ENCODE peak calls at places on chromosome 18, in seven cellular contexts. One of them, this sample, is unnamed.

GRCh38 chr18:50194623-50195532 is at the start of gene MYO5B:
- DNase-seq in H9: peak; percentile 73
- DNase-seq in IMR-90: no peak
- DNase-seq in mesendoderm: peak; percentile 64
- DNase-seq in neuronal stem cell: peak; percentile 58
- DNase-seq in mesenchymal stem cell: no peak
- DNase-seq in H1: peak; percentile 86
- DNase-seq in this sample: peak; percentile 73

GRCh38 chr18:68449292-68449691 is 265.6 kb downstream of the TMX3 start:
- DNase-seq in H9: no peak
- DNase-seq in IMR-90: peak; percentile 86
- DNase-seq in mesendoderm: no peak
- DNase-seq in neuronal stem cell: no peak
- DNase-seq in mesenchymal stem cell: peak; percentile 88
- DNase-seq in H1: no peak
- DNase-seq in this sample: peak; percentile 69

GRCh38 chr18:63440219-63440618 is 17.9 kb upstream of the VPS4B start:
- DNase-seq in H9: no peak
- DNase-seq in IMR-90: peak; percentile 11
- DNase-seq in mesendoderm: no peak
- DNase-seq in neuronal stem cell: no peak
- DNase-seq in mesenchymal stem cell: no peak
- DNase-seq in H1: no peak
- DNase-seq in this sample: no peak

GRCh38 chr18:43650423-43650822 is 373.1 kb upstream of the SYT4 start:
- DNase-seq in H9: no peak
- DNase-seq in IMR-90: no peak
- DNase-seq in mesendoderm: no peak
- DNase-seq in neuronal stem cell: no peak
- DNase-seq in mesenchymal stem cell: no peak
- DNase-seq in H1: no peak
- DNase-seq in this sample: no peak

GRCh38 chr18:48037481-48038271 is 107.2 kb upstream of the SMAD2 start:
- DNase-seq in H9: peak; percentile 69
- DNase-seq in IMR-90: no peak
- DNase-seq in mesendoderm: peak; percentile 49
- DNase-seq in neuronal stem cell: no peak
- DNase-seq in mesenchymal stem cell: no peak
- DNase-seq in H1: peak; percentile 69
- DNase-seq in this sample: no peak

GRCh38 chr18:54260376-54261072 is 8.8 kb upstream of the POLI start:
- DNase-seq in H9: no peak
- DNase-seq in IMR-90: no peak
- DNase-seq in mesendoderm: no peak
- DNase-seq in neuronal stem cell: no peak
- DNase-seq in mesenchymal stem cell: no peak
- DNase-seq in H1: no peak
- DNase-seq in this sample: peak; percentile 92

GRCh38 chr18:48530399-48531081 is 8.3 kb upstream of the CTIF start:
- DNase-seq in H9: peak; percentile 12
- DNase-seq in IMR-90: no peak
- DNase-seq in mesendoderm: no peak
- DNase-seq in neuronal stem cell: no peak
- DNase-seq in mesenchymal stem cell: no peak
- DNase-seq in H1: no peak
- DNase-seq in this sample: no peak

GRCh38 chr18:26649193-26649543 is 100.8 kb upstream of the KCTD1 start:
- DNase-seq in H9: no peak
- DNase-seq in IMR-90: no peak
- DNase-seq in mesendoderm: peak; percentile 92
- DNase-seq in neuronal stem cell: no peak
- DNase-seq in mesenchymal stem cell: peak; percentile 32
- DNase-seq in H1: no peak
- DNase-seq in this sample: no peak

GRCh38 chr18:22564036-22564435 is 146.3 kb upstream of the CTAGE1 start:
- DNase-seq in H9: no peak
- DNase-seq in IMR-90: peak; percentile 71
- DNase-seq in mesendoderm: no peak
- DNase-seq in neuronal stem cell: no peak
- DNase-seq in mesenchymal stem cell: no peak
- DNase-seq in H1: no peak
- DNase-seq in this sample: no peak

GRCh38 chr18:48263913-48264506 is 145.2 kb downstream of the ZBTB7C start:
- DNase-seq in H9: no peak
- DNase-seq in IMR-90: no peak
- DNase-seq in mesendoderm: no peak
- DNase-seq in neuronal stem cell: no peak
- DNase-seq in mesenchymal stem cell: no peak
- DNase-seq in H1: no peak
- DNase-seq in this sample: no peak

GRCh38 chr18:11905613-11906012 is 2.5 kb downstream of the MPPE1 start:
- DNase-seq in H9: no peak
- DNase-seq in IMR-90: no peak
- DNase-seq in mesendoderm: peak; percentile 31
- DNase-seq in neuronal stem cell: no peak
- DNase-seq in mesenchymal stem cell: no peak
- DNase-seq in H1: no peak
- DNase-seq in this sample: no peak

GRCh38 chr18:47163241-47163640 is 12.9 kb downstream of the IER3IP1 start:
- DNase-seq in H9: no peak
- DNase-seq in IMR-90: peak; percentile 87
- DNase-seq in mesendoderm: no peak
- DNase-seq in neuronal stem cell: no peak
- DNase-seq in mesenchymal stem cell: peak; percentile 64
- DNase-seq in H1: no peak
- DNase-seq in this sample: peak; percentile 44

GRCh38 chr18:27005589-27005988 is 140.1 kb upstream of the AQP4 start:
- DNase-seq in H9: no peak
- DNase-seq in IMR-90: no peak
- DNase-seq in mesendoderm: peak; percentile 69
- DNase-seq in neuronal stem cell: no peak
- DNase-seq in mesenchymal stem cell: peak; percentile 12
- DNase-seq in H1: no peak
- DNase-seq in this sample: no peak

GRCh38 chr18:23596183-23596582 is 9.9 kb upstream of the NPC1 start:
- DNase-seq in H9: no peak
- DNase-seq in IMR-90: no peak
- DNase-seq in mesendoderm: no peak
- DNase-seq in neuronal stem cell: no peak
- DNase-seq in mesenchymal stem cell: no peak
- DNase-seq in H1: no peak
- DNase-seq in this sample: no peak

GRCh38 chr18:46426311-46427047 is 230.5 kb downstream of the LOXHD1 start:
- DNase-seq in H9: no peak
- DNase-seq in IMR-90: no peak
- DNase-seq in mesendoderm: no peak
- DNase-seq in neuronal stem cell: no peak
- DNase-seq in mesenchymal stem cell: no peak
- DNase-seq in H1: no peak
- DNase-seq in this sample: no peak

GRCh38 chr18:67513285-67513684 is 3.2 kb downstream of the DSEL start:
- DNase-seq in H9: no peak
- DNase-seq in IMR-90: no peak
- DNase-seq in mesendoderm: peak; percentile 59
- DNase-seq in neuronal stem cell: no peak
- DNase-seq in mesenchymal stem cell: no peak
- DNase-seq in H1: no peak
- DNase-seq in this sample: no peak

GRCh38 chr18:12403601-12404506 is 3.9 kb upstream of the PRELID3A start:
- DNase-seq in H9: no peak
- DNase-seq in IMR-90: peak; percentile 91
- DNase-seq in mesendoderm: no peak
- DNase-seq in neuronal stem cell: no peak
- DNase-seq in mesenchymal stem cell: peak; percentile 89
- DNase-seq in H1: no peak
- DNase-seq in this sample: peak; percentile 84

GRCh38 chr18:10784596-10785202 is 258.9 kb downstream of the NAPG start:
- DNase-seq in H9: no peak
- DNase-seq in IMR-90: no peak
- DNase-seq in mesendoderm: peak; percentile 32
- DNase-seq in neuronal stem cell: no peak
- DNase-seq in mesenchymal stem cell: no peak
- DNase-seq in H1: no peak
- DNase-seq in this sample: no peak

GRCh38 chr18:54776282-54776977 is 51.8 kb upstream of the RAB27B start:
- DNase-seq in H9: no peak
- DNase-seq in IMR-90: peak; percentile 99
- DNase-seq in mesendoderm: no peak
- DNase-seq in neuronal stem cell: no peak
- DNase-seq in mesenchymal stem cell: peak; percentile 99
- DNase-seq in H1: no peak
- DNase-seq in this sample: peak; percentile 89

GRCh38 chr18:49639643-49640361 is 77.9 kb downstream of the LIPG start:
- DNase-seq in H9: no peak
- DNase-seq in IMR-90: no peak
- DNase-seq in mesendoderm: no peak
- DNase-seq in neuronal stem cell: no peak
- DNase-seq in mesenchymal stem cell: peak; percentile 24
- DNase-seq in H1: no peak
- DNase-seq in this sample: no peak

GRCh38 chr18:58572181-58572580 is 56.7 kb downstream of the ALPK2 start:
- DNase-seq in H9: no peak
- DNase-seq in IMR-90: peak; percentile 100
- DNase-seq in mesendoderm: no peak
- DNase-seq in neuronal stem cell: no peak
- DNase-seq in mesenchymal stem cell: peak; percentile 93
- DNase-seq in H1: no peak
- DNase-seq in this sample: peak; percentile 27

GRCh38 chr18:51647942-51648341 is 450.5 kb upstream of the MEX3C start:
- DNase-seq in H9: no peak
- DNase-seq in IMR-90: no peak
- DNase-seq in mesendoderm: no peak
- DNase-seq in neuronal stem cell: no peak
- DNase-seq in mesenchymal stem cell: no peak
- DNase-seq in H1: no peak
- DNase-seq in this sample: no peak

GRCh38 chr18:79588636-79589481 is 90.7 kb upstream of the CTDP1 start:
- DNase-seq in H9: no peak
- DNase-seq in IMR-90: peak; percentile 87
- DNase-seq in mesendoderm: peak; percentile 39
- DNase-seq in neuronal stem cell: peak; percentile 41
- DNase-seq in mesenchymal stem cell: peak; percentile 82
- DNase-seq in H1: peak; percentile 59
- DNase-seq in this sample: no peak

DNA sequence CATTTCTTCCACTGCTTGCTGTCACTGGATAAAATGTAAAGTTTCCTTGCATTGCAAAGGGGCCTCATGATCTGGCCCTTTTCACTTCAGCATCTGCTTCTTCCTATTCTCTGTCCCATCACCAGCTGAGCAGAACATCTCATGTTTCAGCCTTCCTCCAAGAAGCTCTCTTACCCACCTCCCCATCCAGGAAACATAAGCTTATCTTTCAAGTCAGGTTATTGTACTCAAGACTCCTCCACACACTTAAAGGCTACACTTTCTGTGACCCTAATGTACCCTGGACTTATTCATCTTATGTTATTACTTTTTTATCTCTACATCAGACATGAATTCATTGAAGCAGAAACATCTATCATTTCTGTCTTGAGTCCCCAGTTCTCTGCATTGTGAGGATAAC is 230.5 kb downstream of the PMAIP1 start:
- DNase-seq in H9: no peak
- DNase-seq in IMR-90: no peak
- DNase-seq in mesendoderm: no peak
- DNase-seq in neuronal stem cell: no peak
- DNase-seq in mesenchymal stem cell: no peak
- DNase-seq in H1: no peak
- DNase-seq in this sample: no peak
- H3K4ac ChIP-seq in H9: no peak overlapping the region
- H3K4ac ChIP-seq in IMR-90: no peak overlapping the region
- H3K4ac ChIP-seq in mesendoderm: no peak overlapping the region
- H3K4ac ChIP-seq in neuronal stem cell: no peak overlapping the region
- H3K4ac ChIP-seq in mesenchymal stem cell: no peak overlapping the region
- H3K4ac ChIP-seq in H1: no peak overlapping the region
- H3K4ac ChIP-seq in this sample: no peak overlapping the region

GRCh38 chr18:9615280-9615797 is 980 bp upstream of the PPP4R1 start:
- DNase-seq in H9: no peak
- DNase-seq in IMR-90: no peak
- DNase-seq in mesendoderm: peak; percentile 40
- DNase-seq in neuronal stem cell: peak; percentile 17
- DNase-seq in mesenchymal stem cell: no peak
- DNase-seq in H1: no peak
- DNase-seq in this sample: no peak
- H3K4ac ChIP-seq in H9: no peak overlapping the region
- H3K4ac ChIP-seq in IMR-90: peak overlapping the region; percentile 95
- H3K4ac ChIP-seq in mesendoderm: peak overlapping the region; percentile 99
- H3K4ac ChIP-seq in neuronal stem cell: no peak overlapping the region
- H3K4ac ChIP-seq in mesenchymal stem cell: peak overlapping the region; percentile 81
- H3K4ac ChIP-seq in H1: no peak overlapping the region
- H3K4ac ChIP-seq in this sample: peak overlapping the region; percentile 86

GRCh38 chr18:2920546-2921343 is 73.9 kb downstream of the EMILIN2 start:
- DNase-seq in H9: no peak
- DNase-seq in IMR-90: no peak
- DNase-seq in mesendoderm: no peak
- DNase-seq in neuronal stem cell: no peak
- DNase-seq in mesenchymal stem cell: no peak
- DNase-seq in H1: no peak
- DNase-seq in this sample: no peak

GRCh38 chr18:2921778-2922177 is 75.0 kb downstream of the EMILIN2 start:
- DNase-seq in H9: no peak
- DNase-seq in IMR-90: no peak
- DNase-seq in mesendoderm: no peak
- DNase-seq in neuronal stem cell: no peak
- DNase-seq in mesenchymal stem cell: no peak
- DNase-seq in H1: peak; percentile 41
- DNase-seq in this sample: no peak

GRCh38 chr18:2926528-2926927 is 79.7 kb downstream of the EMILIN2 start:
- DNase-seq in H9: no peak
- DNase-seq in IMR-90: no peak
- DNase-seq in mesendoderm: no peak
- DNase-seq in neuronal stem cell: no peak
- DNase-seq in mesenchymal stem cell: no peak
- DNase-seq in H1: no peak
- DNase-seq in this sample: no peak

GRCh38 chr18:2924920-2925319 is 78.1 kb downstream of the EMILIN2 start:
- DNase-seq in H9: no peak
- DNase-seq in IMR-90: no peak
- DNase-seq in mesendoderm: no peak
- DNase-seq in neuronal stem cell: no peak
- DNase-seq in mesenchymal stem cell: no peak
- DNase-seq in H1: no peak
- DNase-seq in this sample: no peak

GRCh38 chr18:2923464-2923863 is 76.7 kb downstream of the EMILIN2 start:
- DNase-seq in H9: no peak
- DNase-seq in IMR-90: peak; percentile 59
- DNase-seq in mesendoderm: no peak
- DNase-seq in neuronal stem cell: no peak
- DNase-seq in mesenchymal stem cell: peak; percentile 38
- DNase-seq in H1: no peak
- DNase-seq in this sample: no peak
- H3K4ac ChIP-seq in H9: no peak overlapping the region
- H3K4ac ChIP-seq in IMR-90: no peak overlapping the region
- H3K4ac ChIP-seq in mesendoderm: no peak overlapping the region
- H3K4ac ChIP-seq in neuronal stem cell: no peak overlapping the region
- H3K4ac ChIP-seq in mesenchymal stem cell: no peak overlapping the region
- H3K4ac ChIP-seq in H1: no peak overlapping the region
- H3K4ac ChIP-seq in this sample: no peak overlapping the region

DNA sequence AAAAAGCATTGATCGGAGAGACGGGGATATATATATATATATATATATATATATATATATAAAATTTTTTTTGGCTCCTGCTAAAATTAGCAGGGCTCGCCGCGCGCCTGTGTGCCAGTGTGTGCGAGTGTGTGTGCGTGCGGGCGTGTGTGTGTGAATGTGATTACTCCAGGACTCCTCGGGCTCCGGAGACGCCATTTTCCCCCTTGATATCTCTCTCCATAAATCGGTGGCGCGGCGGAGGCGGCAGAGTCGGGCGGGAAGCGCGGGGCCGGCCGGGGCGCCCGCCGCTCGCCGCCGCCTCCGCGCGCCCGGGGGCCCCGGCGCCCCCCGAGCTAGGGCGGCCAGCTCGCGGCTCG is 797 bp upstream of the SETBP1 start:
- DNase-seq in H9: peak; percentile 42
- DNase-seq in IMR-90: peak; percentile 31
- DNase-seq in mesendoderm: peak; percentile 62
- DNase-seq in neuronal stem cell: no peak
- DNase-seq in mesenchymal stem cell: peak; percentile 71
- DNase-seq in H1: peak; percentile 57
- DNase-seq in this sample: peak; percentile 68
- H3K4ac ChIP-seq in H9: no peak overlapping the region
- H3K4ac ChIP-seq in IMR-90: no peak overlapping the region
- H3K4ac ChIP-seq in mesendoderm: peak overlapping the region; percentile 100
- H3K4ac ChIP-seq in neuronal stem cell: no peak overlapping the region
- H3K4ac ChIP-seq in mesenchymal stem cell: peak overlapping the region; percentile 92
- H3K4ac ChIP-seq in H1: no peak overlapping the region
- H3K4ac ChIP-seq in this sample: peak overlapping the region; percentile 91

This sample was measured in trophoblast cell.